ENCODE peak calls at places on chromosomes 16 and 17, in six cellular contexts. X, R, Q, S, K and M are unnamed samples.

GRCh38 chr17:49991409-49991808 is 3.6 kb downstream of the DLX3 start:
- DNase-seq in K (no peak), R (no peak), X (no peak), S (no peak), Q (no peak), M (no peak)

GRCh38 chr16:28596840-28597691 is at the start of gene SULT1A2:
- DNase-seq in Q (peak; percentile 30), K (peak; percentile 48), X (peak; percentile 76), S (peak; percentile 99), R (no peak), M (peak; percentile 68)

GRCh38 chr16:27463741-27464662 is 62.0 kb downstream of the IL21R start:
- DNase-seq in R (no peak), K (no peak), S (no peak), Q (no peak), X (no peak), M (no peak)

GRCh38 chr17:7214300-7215135 is 5.1 kb downstream of the DLG4 start:
- DNase-seq in R (peak; percentile 98), X (peak; percentile 99), Q (peak; percentile 100), S (peak; percentile 100), K (peak; percentile 100), M (peak; percentile 97)

GRCh38 chr17:17206149-17206912 is at the start of gene PLD6:
- DNase-seq in S (peak; percentile 91), K (no peak), Q (no peak), R (peak; percentile 76), X (no peak), M (peak; percentile 88)

GRCh38 chr17:66290097-66290722 is 12.2 kb upstream of the PRKCA start:
- DNase-seq in Q (no peak), S (no peak), K (peak; percentile 27), X (no peak), R (no peak), M (peak; percentile 34)

GRCh38 chr17:2965621-2966275 is 97.7 kb downstream of the OR1D5 start:
- DNase-seq in K (no peak), Q (no peak), R (peak; percentile 85), X (peak; percentile 56), S (peak; percentile 91), M (no peak)

GRCh38 chr16:30184430-30185140 is 1.2 kb downstream of the CORO1A start:
- DNase-seq in X (no peak), K (peak; percentile 6), Q (no peak), S (no peak), R (no peak), M (peak; percentile 32)

GRCh38 chr17:8709006-8709405 is 35.6 kb downstream of the CCDC42 start:
- DNase-seq in Q (no peak), R (no peak), S (no peak), K (no peak), X (no peak), M (no peak)

GRCh38 chr16:26731729-26732128 is 335.0 kb upstream of the C16orf82 start:
- DNase-seq in Q (no peak), K (no peak), R (no peak), X (no peak), S (no peak), M (no peak)

GRCh38 chr16:79067600-79067999 is 532.9 kb downstream of the MAF start:
- DNase-seq in Q (no peak), K (no peak), S (no peak), R (peak; percentile 2), X (no peak), M (no peak)

GRCh38 chr17:21283482-21284318 is 811 bp upstream of the MAP2K3 start:
- DNase-seq in R (peak; percentile 67), S (peak; percentile 25), K (peak; percentile 63), X (peak; percentile 54), Q (peak; percentile 54), M (no peak)

GRCh38 chr17:59469786-59470485 is 95.5 kb upstream of the DHX40 start:
- DNase-seq in S (no peak), Q (no peak), K (no peak), X (no peak), R (no peak), M (no peak)

GRCh38 chr17:8122923-8123694 is 797 bp downstream of the HES7 start:
- DNase-seq in R (peak; percentile 70), S (peak; percentile 22), X (peak; percentile 30), Q (peak; percentile 59), K (peak; percentile 44), M (no peak)

GRCh38 chr16:49726155-49726554 is 129.8 kb downstream of the ZNF423 start:
- DNase-seq in X (no peak), Q (no peak), K (no peak), S (no peak), R (no peak), M (no peak)

GRCh38 chr17:28693866-28694265 is 17.8 kb downstream of the PROCA1 start:
- DNase-seq in Q (no peak), R (no peak), X (no peak), K (no peak), S (no peak), M (no peak)

GRCh38 chr17:38572665-38573365 is 32.9 kb downstream of the SRCIN1 start:
- DNase-seq in X (peak; percentile 72), R (peak; percentile 26), K (peak; percentile 77), S (peak; percentile 47), Q (peak; percentile 94), M (peak; percentile 44)

GRCh38 chr17:79630821-79631639 is 20.2 kb upstream of the RBFOX3 start:
- DNase-seq in K (no peak), X (no peak), R (no peak), S (no peak), Q (no peak), M (no peak)

GRCh38 chr17:19317359-19318095 is 45.0 kb downstream of the B9D1 start:
- DNase-seq in R (peak; percentile 37), S (peak; percentile 70), Q (peak; percentile 87), X (peak; percentile 91), K (peak; percentile 93), M (peak; percentile 73)

GRCh38 chr16:19860146-19861030 is 24.3 kb downstream of the GPRC5B start:
- DNase-seq in R (no peak), Q (peak; percentile 56), X (peak; percentile 39), K (peak; percentile 88), S (no peak), M (no peak)

GRCh38 chr16:72876221-72876620 is 171.7 kb downstream of the ZFHX3 start:
- DNase-seq in R (no peak), S (peak; percentile 46), K (no peak), Q (no peak), X (no peak), M (no peak)

GRCh38 chr17:80969030-80969673 is 22.5 kb upstream of the CHMP6 start:
- DNase-seq in X (no peak), Q (no peak), K (no peak), S (no peak), R (no peak), M (peak; percentile 47)

GRCh38 chr17:64103751-64104364 is 26.1 kb downstream of the ERN1 start:
- DNase-seq in X (no peak), S (no peak), Q (no peak), R (peak; percentile 68), K (no peak), M (no peak)

GRCh38 chr17:50165066-50165465 is 739 bp upstream of the SGCA start:
- DNase-seq in R (no peak), X (no peak), S (no peak), Q (no peak), K (no peak), M (no peak)

GRCh38 chr16:86977076-86977676 is 340.0 kb downstream of the C16orf95 start:
- DNase-seq in S (no peak), K (no peak), X (no peak), R (no peak), Q (no peak), M (no peak)
- TF ChIP-seq EZH2 in S (no peak), K (no peak), X (no peak), R (no peak), Q (no peak), M (no peak)

GRCh38 chr16:88686062-88686438 is 257 bp downstream of the SNAI3 start:
- DNase-seq in Q (no peak), X (peak; percentile 72), S (peak; percentile 65), K (peak; percentile 67), R (peak; percentile 37), M (peak; percentile 79)
- TF ChIP-seq EZH2 in Q (peak; percentile 64), X (peak; percentile 55), S (no peak), K (no peak), R (no peak), M (no peak)

DNA sequence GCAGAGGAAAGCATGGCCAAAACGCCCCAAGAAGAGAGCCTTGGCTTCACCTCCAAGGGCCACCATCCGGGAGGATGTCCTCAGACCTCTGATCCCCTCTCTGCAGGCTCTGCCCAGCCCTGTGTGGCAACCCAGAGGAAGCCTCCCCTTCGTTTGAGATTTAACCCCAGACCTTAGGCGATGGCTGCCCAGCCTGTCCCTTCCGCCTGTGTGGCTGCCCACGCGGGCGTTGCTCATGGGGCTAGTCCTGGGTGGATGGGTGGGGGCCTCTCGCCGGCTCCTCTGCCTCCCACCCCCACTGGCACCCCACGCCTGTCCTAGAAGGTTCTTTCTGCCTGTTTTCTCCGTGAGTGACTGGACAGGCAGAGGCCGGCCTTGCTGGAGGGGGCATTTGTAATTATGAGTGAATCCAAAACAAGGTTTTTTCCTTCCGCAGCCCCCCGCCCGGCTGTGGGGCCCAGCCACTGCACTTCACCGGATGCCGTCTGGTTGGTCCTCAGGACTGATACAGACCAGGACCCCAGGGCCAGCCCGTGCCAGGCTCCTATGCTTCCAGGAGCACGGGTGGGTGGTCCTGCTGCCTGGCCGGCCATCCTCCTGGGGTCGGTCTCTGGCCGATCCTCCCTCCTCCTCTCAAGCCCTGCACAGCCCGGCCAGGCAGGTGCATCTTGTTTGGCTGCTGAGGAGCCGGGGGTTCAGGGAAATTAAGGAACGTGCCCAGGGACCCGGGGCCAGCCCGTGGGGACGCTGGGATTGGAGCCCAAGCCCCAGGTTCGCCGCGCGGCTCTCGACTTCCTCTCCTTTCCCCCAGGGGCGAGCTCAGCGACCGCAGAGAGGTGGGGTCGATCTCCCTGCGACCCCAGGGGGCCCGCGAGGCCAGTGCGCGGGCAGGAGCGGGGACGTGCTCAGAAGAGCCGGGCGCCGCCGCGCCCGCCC is at the start of gene TMEM235:
- DNase-seq in S (no peak), R (no peak), X (peak; percentile 8), K (peak; percentile 49), Q (peak; percentile 63), M (no peak)
- TF ChIP-seq EZH2 in S (no peak), R (peak; percentile 57), X (peak; percentile 16), K (no peak), Q (peak; percentile 64), M (no peak)

DNA sequence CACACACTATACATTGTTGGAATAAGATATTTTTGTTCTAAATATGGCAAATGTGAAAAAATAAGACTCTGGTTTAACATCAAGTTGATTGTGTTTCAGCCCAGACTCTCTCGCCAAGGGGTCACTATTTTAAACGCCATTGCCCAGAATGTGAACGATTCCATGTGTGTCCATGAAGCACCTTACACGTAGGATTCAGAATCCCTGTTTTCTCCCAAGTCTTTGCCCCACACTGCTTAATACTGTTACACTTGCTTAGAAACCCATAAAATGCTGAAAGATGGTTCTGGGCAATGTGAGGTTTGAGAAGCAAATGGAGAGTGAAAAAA is 7.7 kb downstream of the HS3ST3B1 start:
- DNase-seq in Q (no peak), S (no peak), K (no peak), R (peak; percentile 26), X (no peak), M (no peak)
- TF ChIP-seq EZH2 in Q (no peak), S (no peak), K (peak; percentile 31), R (no peak), X (no peak), M (no peak)